ENCODE peak calls at places on chromosomes 4 and X, in nine cellular contexts. One of them, this sample, is unnamed.

GRCh38 chr4:40212674-40213504 is 16.1 kb downstream of the RHOH start:
- DNase-seq in body of pancreas: no peak
- DNase-seq in CD8-positive, alpha-beta T cell: no peak
- DNase-seq in left lung: no peak
- DNase-seq in AG04450: no peak
- DNase-seq in uterus: no peak
- DNase-seq in pancreas: no peak
- DNase-seq in IMR-90: peak; percentile 20
- DNase-seq in psoas muscle: no peak
- DNase-seq in this sample: no peak

GRCh38 chr4:7822858-7823257 is 116.8 kb downstream of the AFAP1 start:
- DNase-seq in left lung: no peak
- DNase-seq in body of pancreas: no peak
- DNase-seq in pancreas: no peak
- DNase-seq in AG04450: no peak
- DNase-seq in psoas muscle: no peak
- DNase-seq in IMR-90: no peak
- DNase-seq in uterus: no peak
- DNase-seq in CD8-positive, alpha-beta T cell: no peak
- DNase-seq in this sample: no peak

GRCh38 chr4:165048170-165048569 is 5.5 kb upstream of the TRIM75 start:
- DNase-seq in left lung: no peak
- DNase-seq in psoas muscle: no peak
- DNase-seq in IMR-90: no peak
- DNase-seq in CD8-positive, alpha-beta T cell: no peak
- DNase-seq in uterus: no peak
- DNase-seq in body of pancreas: no peak
- DNase-seq in pancreas: no peak
- DNase-seq in AG04450: no peak
- DNase-seq in this sample: no peak

GRCh38 chr4:184722798-184723197 is 11.1 kb downstream of the CENPU start:
- DNase-seq in IMR-90: no peak
- DNase-seq in psoas muscle: no peak
- DNase-seq in pancreas: no peak
- DNase-seq in uterus: no peak
- DNase-seq in CD8-positive, alpha-beta T cell: no peak
- DNase-seq in AG04450: no peak
- DNase-seq in body of pancreas: no peak
- DNase-seq in left lung: no peak
- DNase-seq in this sample: no peak

GRCh38 chr4:98939892-98940298 is 11.0 kb upstream of the EIF4E start:
- DNase-seq in body of pancreas: no peak
- DNase-seq in IMR-90: peak; percentile 80
- DNase-seq in CD8-positive, alpha-beta T cell: no peak
- DNase-seq in pancreas: no peak
- DNase-seq in AG04450: peak; percentile 58
- DNase-seq in uterus: peak; percentile 18
- DNase-seq in psoas muscle: no peak
- DNase-seq in left lung: no peak
- DNase-seq in this sample: peak; percentile 23

GRCh38 chrX:100381613-100382012 is 28.5 kb downstream of the PCDH19 start:
- DNase-seq in CD8-positive, alpha-beta T cell: no peak
- DNase-seq in left lung: no peak
- DNase-seq in psoas muscle: no peak
- DNase-seq in uterus: no peak
- DNase-seq in body of pancreas: no peak
- DNase-seq in AG04450: no peak
- DNase-seq in pancreas: no peak
- DNase-seq in IMR-90: no peak
- DNase-seq in this sample: no peak

GRCh38 chr4:98720871-98721480 is 62.6 kb upstream of the TSPAN5 start:
- DNase-seq in IMR-90: peak; percentile 10
- DNase-seq in pancreas: no peak
- DNase-seq in CD8-positive, alpha-beta T cell: no peak
- DNase-seq in uterus: no peak
- DNase-seq in psoas muscle: no peak
- DNase-seq in body of pancreas: no peak
- DNase-seq in AG04450: no peak
- DNase-seq in left lung: no peak
- DNase-seq in this sample: no peak

GRCh38 chr4:105352826-105353225 is 121.0 kb downstream of the PPA2 start:
- DNase-seq in AG04450: no peak
- DNase-seq in psoas muscle: no peak
- DNase-seq in left lung: no peak
- DNase-seq in CD8-positive, alpha-beta T cell: no peak
- DNase-seq in IMR-90: peak; percentile 56
- DNase-seq in pancreas: no peak
- DNase-seq in body of pancreas: no peak
- DNase-seq in uterus: no peak
- DNase-seq in this sample: no peak

GRCh38 chrX:39162322-39162721 is 361.1 kb downstream of the MID1IP1 start:
- DNase-seq in CD8-positive, alpha-beta T cell: peak; percentile 54
- DNase-seq in pancreas: no peak
- DNase-seq in psoas muscle: peak; percentile 33
- DNase-seq in AG04450: no peak
- DNase-seq in left lung: peak; percentile 80
- DNase-seq in uterus: no peak
- DNase-seq in IMR-90: no peak
- DNase-seq in body of pancreas: peak; percentile 29
- DNase-seq in this sample: peak; percentile 47

GRCh38 chrX:150777328-150777992 is 84.3 kb downstream of the MTMR1 start:
- DNase-seq in pancreas: no peak
- DNase-seq in IMR-90: no peak
- DNase-seq in left lung: no peak
- DNase-seq in AG04450: no peak
- DNase-seq in CD8-positive, alpha-beta T cell: no peak
- DNase-seq in psoas muscle: no peak
- DNase-seq in body of pancreas: no peak
- DNase-seq in uterus: no peak
- DNase-seq in this sample: no peak

GRCh38 chr4:123555500-123556273 is 159.1 kb downstream of the SPRY1 start:
- DNase-seq in left lung: no peak
- DNase-seq in AG04450: peak; percentile 21
- DNase-seq in CD8-positive, alpha-beta T cell: no peak
- DNase-seq in psoas muscle: peak; percentile 87
- DNase-seq in body of pancreas: peak; percentile 96
- DNase-seq in uterus: peak; percentile 81
- DNase-seq in IMR-90: peak; percentile 74
- DNase-seq in pancreas: peak; percentile 94
- DNase-seq in this sample: no peak

GRCh38 chr4:179634862-179635261 is 2192.6 kb upstream of the AGA start:
- DNase-seq in IMR-90: no peak
- DNase-seq in psoas muscle: no peak
- DNase-seq in AG04450: no peak
- DNase-seq in CD8-positive, alpha-beta T cell: no peak
- DNase-seq in body of pancreas: no peak
- DNase-seq in uterus: no peak
- DNase-seq in left lung: no peak
- DNase-seq in pancreas: no peak
- DNase-seq in this sample: no peak
- H3K4me3 ChIP-seq in IMR-90: no peak overlapping the region
- H3K4me3 ChIP-seq in psoas muscle: no peak overlapping the region
- H3K4me3 ChIP-seq in AG04450: no peak overlapping the region
- H3K4me3 ChIP-seq in CD8-positive, alpha-beta T cell: no peak overlapping the region
- H3K4me3 ChIP-seq in body of pancreas: no peak overlapping the region
- H3K4me3 ChIP-seq in uterus: no peak overlapping the region
- H3K4me3 ChIP-seq in left lung: no peak overlapping the region
- H3K4me3 ChIP-seq in pancreas: no peak overlapping the region
- H3K4me3 ChIP-seq in this sample: no peak overlapping the region

GRCh38 chr4:3497554-3498389 is 34.5 kb downstream of the LRPAP1 start:
- DNase-seq in left lung: no peak
- DNase-seq in IMR-90: no peak
- DNase-seq in CD8-positive, alpha-beta T cell: no peak
- DNase-seq in pancreas: no peak
- DNase-seq in body of pancreas: no peak
- DNase-seq in AG04450: no peak
- DNase-seq in psoas muscle: no peak
- DNase-seq in uterus: no peak
- DNase-seq in this sample: no peak

GRCh38 chr4:3498407-3498806 is 33.8 kb downstream of the LRPAP1 start:
- DNase-seq in left lung: no peak
- DNase-seq in CD8-positive, alpha-beta T cell: no peak
- DNase-seq in AG04450: no peak
- DNase-seq in uterus: no peak
- DNase-seq in pancreas: no peak
- DNase-seq in body of pancreas: no peak
- DNase-seq in IMR-90: no peak
- DNase-seq in psoas muscle: no peak
- DNase-seq in this sample: no peak

GRCh38 chr4:3496021-3496420 is 32.9 kb downstream of the DOK7 start:
- DNase-seq in AG04450: no peak
- DNase-seq in left lung: no peak
- DNase-seq in IMR-90: no peak
- DNase-seq in CD8-positive, alpha-beta T cell: no peak
- DNase-seq in uterus: no peak
- DNase-seq in body of pancreas: no peak
- DNase-seq in psoas muscle: no peak
- DNase-seq in pancreas: no peak
- DNase-seq in this sample: no peak

GRCh38 chr4:3495341-3495975 is 32.4 kb downstream of the DOK7 start:
- DNase-seq in left lung: no peak
- DNase-seq in body of pancreas: no peak
- DNase-seq in pancreas: no peak
- DNase-seq in AG04450: no peak
- DNase-seq in CD8-positive, alpha-beta T cell: no peak
- DNase-seq in uterus: no peak
- DNase-seq in psoas muscle: no peak
- DNase-seq in IMR-90: no peak
- DNase-seq in this sample: no peak

DNA sequence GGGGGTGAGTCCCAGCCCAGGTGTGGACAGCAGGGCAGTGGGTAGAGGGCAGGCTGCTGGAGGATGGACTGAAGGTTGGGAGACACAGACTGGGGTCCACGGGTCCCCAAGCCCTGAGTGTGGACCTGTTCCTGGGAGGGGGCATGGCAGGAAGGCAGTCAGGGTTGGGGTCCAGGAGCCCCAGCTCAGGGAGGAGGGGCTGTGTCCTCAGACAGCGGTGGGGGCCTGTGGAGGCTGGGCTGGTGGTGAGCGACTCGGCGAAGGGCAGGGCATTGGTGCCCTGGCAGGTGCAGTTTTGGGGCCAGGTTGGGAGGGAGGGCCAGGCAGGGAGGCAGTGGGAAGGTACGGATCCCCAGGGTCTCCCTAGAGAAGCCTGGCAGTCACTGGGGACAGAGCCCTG is 34.0 kb downstream of the DOK7 start:
- DNase-seq in psoas muscle: no peak
- DNase-seq in body of pancreas: no peak
- DNase-seq in CD8-positive, alpha-beta T cell: no peak
- DNase-seq in left lung: no peak
- DNase-seq in AG04450: no peak
- DNase-seq in uterus: no peak
- DNase-seq in pancreas: no peak
- DNase-seq in IMR-90: no peak
- DNase-seq in this sample: no peak
- H3K27me3 ChIP-seq in psoas muscle: no peaks in the 10 kb centered on the region
- H3K27me3 ChIP-seq in body of pancreas: no peaks in the 10 kb centered on the region
- H3K27me3 ChIP-seq in CD8-positive, alpha-beta T cell: peaks cover 4% of the 10 kb centered on the region
- H3K27me3 ChIP-seq in left lung: no peaks in the 10 kb centered on the region
- H3K27me3 ChIP-seq in AG04450: peaks cover 4% of the 10 kb centered on the region
- H3K27me3 ChIP-seq in uterus: peaks cover 7% of the 10 kb centered on the region
- H3K27me3 ChIP-seq in pancreas: no peaks in the 10 kb centered on the region
- H3K27me3 ChIP-seq in IMR-90: peaks cover 2% of the 10 kb centered on the region
- H3K27me3 ChIP-seq in this sample: no peaks in the 10 kb centered on the region

GRCh38 chr4:110119347-110119746 is 79.1 kb downstream of the ELOVL6 start:
- DNase-seq in uterus: no peak
- DNase-seq in CD8-positive, alpha-beta T cell: no peak
- DNase-seq in body of pancreas: no peak
- DNase-seq in pancreas: no peak
- DNase-seq in IMR-90: no peak
- DNase-seq in psoas muscle: no peak
- DNase-seq in AG04450: no peak
- DNase-seq in left lung: no peak
- DNase-seq in this sample: no peak

GRCh38 chr4:110122201-110122600 is 76.2 kb downstream of the ELOVL6 start:
- DNase-seq in body of pancreas: no peak
- DNase-seq in CD8-positive, alpha-beta T cell: no peak
- DNase-seq in left lung: no peak
- DNase-seq in uterus: no peak
- DNase-seq in pancreas: no peak
- DNase-seq in IMR-90: no peak
- DNase-seq in psoas muscle: no peak
- DNase-seq in AG04450: no peak
- DNase-seq in this sample: no peak

GRCh38 chr4:110119880-110120279 is 78.5 kb downstream of the ELOVL6 start:
- DNase-seq in AG04450: peak; percentile 32
- DNase-seq in psoas muscle: no peak
- DNase-seq in IMR-90: peak; percentile 76
- DNase-seq in left lung: no peak
- DNase-seq in uterus: no peak
- DNase-seq in body of pancreas: no peak
- DNase-seq in pancreas: no peak
- DNase-seq in CD8-positive, alpha-beta T cell: no peak
- DNase-seq in this sample: no peak

GRCh38 chr4:110124721-110125120 is 73.7 kb downstream of the ELOVL6 start:
- DNase-seq in body of pancreas: no peak
- DNase-seq in uterus: no peak
- DNase-seq in psoas muscle: no peak
- DNase-seq in AG04450: no peak
- DNase-seq in CD8-positive, alpha-beta T cell: no peak
- DNase-seq in left lung: no peak
- DNase-seq in pancreas: no peak
- DNase-seq in IMR-90: no peak
- DNase-seq in this sample: no peak

DNA sequence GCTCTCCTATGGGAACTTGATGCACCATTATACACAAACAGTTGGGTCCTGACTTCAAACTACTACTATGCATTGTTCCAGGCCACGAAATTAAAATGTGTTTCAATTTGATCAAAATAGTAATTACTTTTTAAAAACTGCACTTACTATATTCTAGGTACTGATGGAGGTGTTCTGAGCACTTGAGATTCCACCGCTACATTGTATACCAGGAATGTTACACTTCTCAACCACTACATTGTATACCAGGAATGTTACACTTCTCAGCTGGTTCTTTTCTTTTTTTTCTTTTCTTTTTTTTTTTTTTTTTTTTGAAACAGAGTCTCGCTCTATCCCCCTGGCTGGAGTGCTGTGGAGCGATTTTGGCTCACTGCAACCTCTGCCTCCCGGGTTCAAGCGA is 77.9 kb downstream of the ELOVL6 start:
- DNase-seq in uterus: no peak
- DNase-seq in psoas muscle: no peak
- DNase-seq in IMR-90: no peak
- DNase-seq in body of pancreas: no peak
- DNase-seq in pancreas: no peak
- DNase-seq in CD8-positive, alpha-beta T cell: no peak
- DNase-seq in left lung: no peak
- DNase-seq in AG04450: no peak
- DNase-seq in this sample: no peak
- H3K4me3 ChIP-seq in uterus: no peak overlapping the region
- H3K4me3 ChIP-seq in psoas muscle: no peak overlapping the region
- H3K4me3 ChIP-seq in IMR-90: no peak overlapping the region
- H3K4me3 ChIP-seq in body of pancreas: no peak overlapping the region
- H3K4me3 ChIP-seq in pancreas: no peak overlapping the region
- H3K4me3 ChIP-seq in CD8-positive, alpha-beta T cell: no peak overlapping the region
- H3K4me3 ChIP-seq in left lung: no peak overlapping the region
- H3K4me3 ChIP-seq in AG04450: no peak overlapping the region
- H3K4me3 ChIP-seq in this sample: no peak overlapping the region

GRCh38 chrX:120302434-120302833 is 8.8 kb downstream of the TMEM255A start:
- DNase-seq in AG04450: no peak
- DNase-seq in uterus: no peak
- DNase-seq in left lung: no peak
- DNase-seq in IMR-90: no peak
- DNase-seq in psoas muscle: no peak
- DNase-seq in CD8-positive, alpha-beta T cell: peak; percentile 20
- DNase-seq in pancreas: no peak
- DNase-seq in body of pancreas: peak; percentile 15
- DNase-seq in this sample: peak; percentile 6
- H3K27me3 ChIP-seq in AG04450: no peaks in the 10 kb centered on the region
- H3K27me3 ChIP-seq in uterus: no peaks in the 10 kb centered on the region
- H3K27me3 ChIP-seq in left lung: peaks cover 14% of the 10 kb centered on the region
- H3K27me3 ChIP-seq in IMR-90: peaks cover 6% of the 10 kb centered on the region
- H3K27me3 ChIP-seq in psoas muscle: no peaks in the 10 kb centered on the region
- H3K27me3 ChIP-seq in CD8-positive, alpha-beta T cell: no peaks in the 10 kb centered on the region
- H3K27me3 ChIP-seq in pancreas: no peaks in the 10 kb centered on the region
- H3K27me3 ChIP-seq in body of pancreas: no peaks in the 10 kb centered on the region
- H3K27me3 ChIP-seq in this sample: no peaks in the 10 kb centered on the region